ENCODE peak calls at places on chromosomes 13 and 19, in five cellular contexts. One of them, this sample, is unnamed.

GRCh38 chr13:20131057-20131832 is 29.6 kb downstream of the GJA3 start:
- DNase-seq in fibroblast of mammary gland: no peak
- DNase-seq in stimulated activated CD4-positive, alpha-beta T cell treated with anti-CD3 and anti-CD28 coated beads, Interleukin-1b, Interleukin-23, amount 100 ng/mL, for 24 hours: no peak
- DNase-seq in NCI-H1092 treated with DMSO at 0.1 percent for 48 hours: no peak
- DNase-seq in stimulated activated CD8-positive, alpha-beta memory T cell treated with anti-CD3 and anti-CD28 coated beads, Interleukin-4, amount 100 ng/mL, for 24 hours: no peak
- DNase-seq in this sample: no peak

GRCh38 chr19:41741244-41741554 is 14.1 kb upstream of the CEACAM6 start:
- DNase-seq in fibroblast of mammary gland: no peak
- DNase-seq in stimulated activated CD4-positive, alpha-beta T cell treated with anti-CD3 and anti-CD28 coated beads, Interleukin-1b, Interleukin-23, amount 100 ng/mL, for 24 hours: no peak
- DNase-seq in NCI-H1092 treated with DMSO at 0.1 percent for 48 hours: no peak
- DNase-seq in stimulated activated CD8-positive, alpha-beta memory T cell treated with anti-CD3 and anti-CD28 coated beads, Interleukin-4, amount 100 ng/mL, for 24 hours: no peak
- DNase-seq in this sample: no peak

GRCh38 chr13:28283600-28283999 is 145.3 kb downstream of the PAN3 start:
- DNase-seq in fibroblast of mammary gland: no peak
- DNase-seq in stimulated activated CD4-positive, alpha-beta T cell treated with anti-CD3 and anti-CD28 coated beads, Interleukin-1b, Interleukin-23, amount 100 ng/mL, for 24 hours: no peak
- DNase-seq in NCI-H1092 treated with DMSO at 0.1 percent for 48 hours: no peak
- DNase-seq in stimulated activated CD8-positive, alpha-beta memory T cell treated with anti-CD3 and anti-CD28 coated beads, Interleukin-4, amount 100 ng/mL, for 24 hours: no peak
- DNase-seq in this sample: no peak

GRCh38 chr19:8308891-8309291 is 733 bp upstream of the CD320 start:
- DNase-seq in fibroblast of mammary gland: no peak
- DNase-seq in stimulated activated CD4-positive, alpha-beta T cell treated with anti-CD3 and anti-CD28 coated beads, Interleukin-1b, Interleukin-23, amount 100 ng/mL, for 24 hours: no peak
- DNase-seq in NCI-H1092 treated with DMSO at 0.1 percent for 48 hours: no peak
- DNase-seq in stimulated activated CD8-positive, alpha-beta memory T cell treated with anti-CD3 and anti-CD28 coated beads, Interleukin-4, amount 100 ng/mL, for 24 hours: no peak
- DNase-seq in this sample: no peak

GRCh38 chr19:47713046-47714021 is at the start of gene EHD2:
- DNase-seq in fibroblast of mammary gland: peak
- DNase-seq in stimulated activated CD4-positive, alpha-beta T cell treated with anti-CD3 and anti-CD28 coated beads, Interleukin-1b, Interleukin-23, amount 100 ng/mL, for 24 hours: no peak
- DNase-seq in NCI-H1092 treated with DMSO at 0.1 percent for 48 hours: no peak
- DNase-seq in stimulated activated CD8-positive, alpha-beta memory T cell treated with anti-CD3 and anti-CD28 coated beads, Interleukin-4, amount 100 ng/mL, for 24 hours: peak
- DNase-seq in this sample: peak

GRCh38 chr13:41457589-41458186 is 338 bp downstream of the RGCC start:
- DNase-seq in fibroblast of mammary gland: no peak
- DNase-seq in stimulated activated CD4-positive, alpha-beta T cell treated with anti-CD3 and anti-CD28 coated beads, Interleukin-1b, Interleukin-23, amount 100 ng/mL, for 24 hours: no peak
- DNase-seq in NCI-H1092 treated with DMSO at 0.1 percent for 48 hours: no peak
- DNase-seq in stimulated activated CD8-positive, alpha-beta memory T cell treated with anti-CD3 and anti-CD28 coated beads, Interleukin-4, amount 100 ng/mL, for 24 hours: no peak
- DNase-seq in this sample: peak

GRCh38 chr13:111936267-111936925 is 130.6 kb upstream of the SOX1 start:
- DNase-seq in fibroblast of mammary gland: no peak
- DNase-seq in stimulated activated CD4-positive, alpha-beta T cell treated with anti-CD3 and anti-CD28 coated beads, Interleukin-1b, Interleukin-23, amount 100 ng/mL, for 24 hours: no peak
- DNase-seq in NCI-H1092 treated with DMSO at 0.1 percent for 48 hours: no peak
- DNase-seq in stimulated activated CD8-positive, alpha-beta memory T cell treated with anti-CD3 and anti-CD28 coated beads, Interleukin-4, amount 100 ng/mL, for 24 hours: no peak
- DNase-seq in this sample: no peak

GRCh38 chr19:1066251-1066747 is 668 bp upstream of the ARHGAP45 start:
- DNase-seq in fibroblast of mammary gland: no peak
- DNase-seq in stimulated activated CD4-positive, alpha-beta T cell treated with anti-CD3 and anti-CD28 coated beads, Interleukin-1b, Interleukin-23, amount 100 ng/mL, for 24 hours: no peak
- DNase-seq in NCI-H1092 treated with DMSO at 0.1 percent for 48 hours: no peak
- DNase-seq in stimulated activated CD8-positive, alpha-beta memory T cell treated with anti-CD3 and anti-CD28 coated beads, Interleukin-4, amount 100 ng/mL, for 24 hours: no peak
- DNase-seq in this sample: peak

GRCh38 chr13:91889641-91890040 is 491.2 kb downstream of the GPC5 start:
- DNase-seq in fibroblast of mammary gland: no peak
- DNase-seq in stimulated activated CD4-positive, alpha-beta T cell treated with anti-CD3 and anti-CD28 coated beads, Interleukin-1b, Interleukin-23, amount 100 ng/mL, for 24 hours: no peak
- DNase-seq in NCI-H1092 treated with DMSO at 0.1 percent for 48 hours: no peak
- DNase-seq in stimulated activated CD8-positive, alpha-beta memory T cell treated with anti-CD3 and anti-CD28 coated beads, Interleukin-4, amount 100 ng/mL, for 24 hours: no peak
- DNase-seq in this sample: no peak

GRCh38 chr19:52896431-52897148 is 845 bp downstream of the ZNF320 start:
- DNase-seq in fibroblast of mammary gland: peak
- DNase-seq in stimulated activated CD4-positive, alpha-beta T cell treated with anti-CD3 and anti-CD28 coated beads, Interleukin-1b, Interleukin-23, amount 100 ng/mL, for 24 hours: no peak
- DNase-seq in NCI-H1092 treated with DMSO at 0.1 percent for 48 hours: no peak
- DNase-seq in stimulated activated CD8-positive, alpha-beta memory T cell treated with anti-CD3 and anti-CD28 coated beads, Interleukin-4, amount 100 ng/mL, for 24 hours: no peak
- DNase-seq in this sample: peak

GRCh38 chr19:31314849-31315620 is 34.2 kb downstream of the TSHZ3 start:
- DNase-seq in fibroblast of mammary gland: peak
- DNase-seq in stimulated activated CD4-positive, alpha-beta T cell treated with anti-CD3 and anti-CD28 coated beads, Interleukin-1b, Interleukin-23, amount 100 ng/mL, for 24 hours: no peak
- DNase-seq in NCI-H1092 treated with DMSO at 0.1 percent for 48 hours: no peak
- DNase-seq in stimulated activated CD8-positive, alpha-beta memory T cell treated with anti-CD3 and anti-CD28 coated beads, Interleukin-4, amount 100 ng/mL, for 24 hours: no peak
- DNase-seq in this sample: peak

GRCh38 chr13:101144808-101145419 is 271.4 kb downstream of the NALCN start:
- DNase-seq in fibroblast of mammary gland: peak
- DNase-seq in stimulated activated CD4-positive, alpha-beta T cell treated with anti-CD3 and anti-CD28 coated beads, Interleukin-1b, Interleukin-23, amount 100 ng/mL, for 24 hours: no peak
- DNase-seq in NCI-H1092 treated with DMSO at 0.1 percent for 48 hours: peak
- DNase-seq in stimulated activated CD8-positive, alpha-beta memory T cell treated with anti-CD3 and anti-CD28 coated beads, Interleukin-4, amount 100 ng/mL, for 24 hours: no peak
- DNase-seq in this sample: peak

GRCh38 chr19:1492474-1493006 is 1.6 kb downstream of the REEP6 start:
- DNase-seq in fibroblast of mammary gland: no peak
- DNase-seq in stimulated activated CD4-positive, alpha-beta T cell treated with anti-CD3 and anti-CD28 coated beads, Interleukin-1b, Interleukin-23, amount 100 ng/mL, for 24 hours: no peak
- DNase-seq in NCI-H1092 treated with DMSO at 0.1 percent for 48 hours: no peak
- DNase-seq in stimulated activated CD8-positive, alpha-beta memory T cell treated with anti-CD3 and anti-CD28 coated beads, Interleukin-4, amount 100 ng/mL, for 24 hours: no peak
- DNase-seq in this sample: peak

GRCh38 chr13:42396501-42396900 is 124.5 kb downstream of the AKAP11 start:
- DNase-seq in fibroblast of mammary gland: no peak
- DNase-seq in stimulated activated CD4-positive, alpha-beta T cell treated with anti-CD3 and anti-CD28 coated beads, Interleukin-1b, Interleukin-23, amount 100 ng/mL, for 24 hours: no peak
- DNase-seq in NCI-H1092 treated with DMSO at 0.1 percent for 48 hours: no peak
- DNase-seq in stimulated activated CD8-positive, alpha-beta memory T cell treated with anti-CD3 and anti-CD28 coated beads, Interleukin-4, amount 100 ng/mL, for 24 hours: no peak
- DNase-seq in this sample: no peak

GRCh38 chr13:109933476-109933875 is 147.1 kb upstream of the IRS2 start:
- DNase-seq in fibroblast of mammary gland: no peak
- DNase-seq in stimulated activated CD4-positive, alpha-beta T cell treated with anti-CD3 and anti-CD28 coated beads, Interleukin-1b, Interleukin-23, amount 100 ng/mL, for 24 hours: no peak
- DNase-seq in NCI-H1092 treated with DMSO at 0.1 percent for 48 hours: no peak
- DNase-seq in stimulated activated CD8-positive, alpha-beta memory T cell treated with anti-CD3 and anti-CD28 coated beads, Interleukin-4, amount 100 ng/mL, for 24 hours: no peak
- DNase-seq in this sample: peak

GRCh38 chr13:110731072-110731471 is 17.6 kb downstream of the ING1 start:
- DNase-seq in fibroblast of mammary gland: no peak
- DNase-seq in stimulated activated CD4-positive, alpha-beta T cell treated with anti-CD3 and anti-CD28 coated beads, Interleukin-1b, Interleukin-23, amount 100 ng/mL, for 24 hours: no peak
- DNase-seq in NCI-H1092 treated with DMSO at 0.1 percent for 48 hours: no peak
- DNase-seq in stimulated activated CD8-positive, alpha-beta memory T cell treated with anti-CD3 and anti-CD28 coated beads, Interleukin-4, amount 100 ng/mL, for 24 hours: no peak
- DNase-seq in this sample: no peak

GRCh38 chr13:74444877-74445479 is 310.8 kb upstream of the KLF12 start:
- DNase-seq in fibroblast of mammary gland: peak
- DNase-seq in stimulated activated CD4-positive, alpha-beta T cell treated with anti-CD3 and anti-CD28 coated beads, Interleukin-1b, Interleukin-23, amount 100 ng/mL, for 24 hours: no peak
- DNase-seq in NCI-H1092 treated with DMSO at 0.1 percent for 48 hours: no peak
- DNase-seq in stimulated activated CD8-positive, alpha-beta memory T cell treated with anti-CD3 and anti-CD28 coated beads, Interleukin-4, amount 100 ng/mL, for 24 hours: no peak
- DNase-seq in this sample: peak

GRCh38 chr13:91017031-91017668 is 330.3 kb upstream of the MIR17HG start:
- DNase-seq in fibroblast of mammary gland: peak
- DNase-seq in stimulated activated CD4-positive, alpha-beta T cell treated with anti-CD3 and anti-CD28 coated beads, Interleukin-1b, Interleukin-23, amount 100 ng/mL, for 24 hours: no peak
- DNase-seq in NCI-H1092 treated with DMSO at 0.1 percent for 48 hours: peak
- DNase-seq in stimulated activated CD8-positive, alpha-beta memory T cell treated with anti-CD3 and anti-CD28 coated beads, Interleukin-4, amount 100 ng/mL, for 24 hours: no peak
- DNase-seq in this sample: peak

GRCh38 chr13:73109288-73109899 is 50.6 kb downstream of the KLF5 start:
- DNase-seq in fibroblast of mammary gland: no peak
- DNase-seq in stimulated activated CD4-positive, alpha-beta T cell treated with anti-CD3 and anti-CD28 coated beads, Interleukin-1b, Interleukin-23, amount 100 ng/mL, for 24 hours: no peak
- DNase-seq in NCI-H1092 treated with DMSO at 0.1 percent for 48 hours: no peak
- DNase-seq in stimulated activated CD8-positive, alpha-beta memory T cell treated with anti-CD3 and anti-CD28 coated beads, Interleukin-4, amount 100 ng/mL, for 24 hours: no peak
- DNase-seq in this sample: no peak

GRCh38 chr13:106597190-106597589 is 29.3 kb upstream of the ARGLU1 start:
- DNase-seq in fibroblast of mammary gland: peak
- DNase-seq in stimulated activated CD4-positive, alpha-beta T cell treated with anti-CD3 and anti-CD28 coated beads, Interleukin-1b, Interleukin-23, amount 100 ng/mL, for 24 hours: no peak
- DNase-seq in NCI-H1092 treated with DMSO at 0.1 percent for 48 hours: no peak
- DNase-seq in stimulated activated CD8-positive, alpha-beta memory T cell treated with anti-CD3 and anti-CD28 coated beads, Interleukin-4, amount 100 ng/mL, for 24 hours: no peak
- DNase-seq in this sample: no peak

GRCh38 chr19:14580623-14581237 is 2.2 kb upstream of the CLEC17A start:
- DNase-seq in fibroblast of mammary gland: no peak
- DNase-seq in stimulated activated CD4-positive, alpha-beta T cell treated with anti-CD3 and anti-CD28 coated beads, Interleukin-1b, Interleukin-23, amount 100 ng/mL, for 24 hours: no peak
- DNase-seq in NCI-H1092 treated with DMSO at 0.1 percent for 48 hours: no peak
- DNase-seq in stimulated activated CD8-positive, alpha-beta memory T cell treated with anti-CD3 and anti-CD28 coated beads, Interleukin-4, amount 100 ng/mL, for 24 hours: no peak
- DNase-seq in this sample: no peak

GRCh38 chr19:31613683-31614219 is 264.5 kb upstream of the TSHZ3 start:
- DNase-seq in fibroblast of mammary gland: no peak
- DNase-seq in stimulated activated CD4-positive, alpha-beta T cell treated with anti-CD3 and anti-CD28 coated beads, Interleukin-1b, Interleukin-23, amount 100 ng/mL, for 24 hours: no peak
- DNase-seq in NCI-H1092 treated with DMSO at 0.1 percent for 48 hours: no peak
- DNase-seq in stimulated activated CD8-positive, alpha-beta memory T cell treated with anti-CD3 and anti-CD28 coated beads, Interleukin-4, amount 100 ng/mL, for 24 hours: no peak
- DNase-seq in this sample: no peak

GRCh38 chr19:18519962-18520847 is 1.7 kb downstream of the ELL start:
- DNase-seq in fibroblast of mammary gland: peak
- DNase-seq in stimulated activated CD4-positive, alpha-beta T cell treated with anti-CD3 and anti-CD28 coated beads, Interleukin-1b, Interleukin-23, amount 100 ng/mL, for 24 hours: no peak
- DNase-seq in NCI-H1092 treated with DMSO at 0.1 percent for 48 hours: peak
- DNase-seq in stimulated activated CD8-positive, alpha-beta memory T cell treated with anti-CD3 and anti-CD28 coated beads, Interleukin-4, amount 100 ng/mL, for 24 hours: no peak
- DNase-seq in this sample: peak

GRCh38 chr19:10655457-10656312 is 1.5 kb downstream of the ILF3 start:
- DNase-seq in fibroblast of mammary gland: peak
- DNase-seq in stimulated activated CD4-positive, alpha-beta T cell treated with anti-CD3 and anti-CD28 coated beads, Interleukin-1b, Interleukin-23, amount 100 ng/mL, for 24 hours: no peak
- DNase-seq in NCI-H1092 treated with DMSO at 0.1 percent for 48 hours: peak
- DNase-seq in stimulated activated CD8-positive, alpha-beta memory T cell treated with anti-CD3 and anti-CD28 coated beads, Interleukin-4, amount 100 ng/mL, for 24 hours: no peak
- DNase-seq in this sample: peak

GRCh38 chr19:46015080-46015960 is 7.5 kb downstream of the PGLYRP1 start:
- DNase-seq in fibroblast of mammary gland: peak
- DNase-seq in stimulated activated CD4-positive, alpha-beta T cell treated with anti-CD3 and anti-CD28 coated beads, Interleukin-1b, Interleukin-23, amount 100 ng/mL, for 24 hours: peak
- DNase-seq in NCI-H1092 treated with DMSO at 0.1 percent for 48 hours: peak
- DNase-seq in stimulated activated CD8-positive, alpha-beta memory T cell treated with anti-CD3 and anti-CD28 coated beads, Interleukin-4, amount 100 ng/mL, for 24 hours: peak
- DNase-seq in this sample: peak

GRCh38 chr13:21033224-21033855 is 28.0 kb downstream of the LATS2 start:
- DNase-seq in fibroblast of mammary gland: peak
- DNase-seq in stimulated activated CD4-positive, alpha-beta T cell treated with anti-CD3 and anti-CD28 coated beads, Interleukin-1b, Interleukin-23, amount 100 ng/mL, for 24 hours: no peak
- DNase-seq in NCI-H1092 treated with DMSO at 0.1 percent for 48 hours: no peak
- DNase-seq in stimulated activated CD8-positive, alpha-beta memory T cell treated with anti-CD3 and anti-CD28 coated beads, Interleukin-4, amount 100 ng/mL, for 24 hours: no peak
- DNase-seq in this sample: no peak

GRCh38 chr13:44874886-44875630 is 114.2 kb downstream of the NUFIP1 start:
- DNase-seq in fibroblast of mammary gland: peak
- DNase-seq in stimulated activated CD4-positive, alpha-beta T cell treated with anti-CD3 and anti-CD28 coated beads, Interleukin-1b, Interleukin-23, amount 100 ng/mL, for 24 hours: no peak
- DNase-seq in NCI-H1092 treated with DMSO at 0.1 percent for 48 hours: no peak
- DNase-seq in stimulated activated CD8-positive, alpha-beta memory T cell treated with anti-CD3 and anti-CD28 coated beads, Interleukin-4, amount 100 ng/mL, for 24 hours: no peak
- DNase-seq in this sample: no peak

GRCh38 chr13:66301482-66301881 is 928.7 kb downstream of the PCDH9 start:
- DNase-seq in fibroblast of mammary gland: no peak
- DNase-seq in stimulated activated CD4-positive, alpha-beta T cell treated with anti-CD3 and anti-CD28 coated beads, Interleukin-1b, Interleukin-23, amount 100 ng/mL, for 24 hours: no peak
- DNase-seq in NCI-H1092 treated with DMSO at 0.1 percent for 48 hours: no peak
- DNase-seq in stimulated activated CD8-positive, alpha-beta memory T cell treated with anti-CD3 and anti-CD28 coated beads, Interleukin-4, amount 100 ng/mL, for 24 hours: no peak
- DNase-seq in this sample: no peak

GRCh38 chr13:111396457-111396856 is 76.0 kb downstream of the TEX29 start:
- DNase-seq in fibroblast of mammary gland: no peak
- DNase-seq in stimulated activated CD4-positive, alpha-beta T cell treated with anti-CD3 and anti-CD28 coated beads, Interleukin-1b, Interleukin-23, amount 100 ng/mL, for 24 hours: no peak
- DNase-seq in NCI-H1092 treated with DMSO at 0.1 percent for 48 hours: no peak
- DNase-seq in stimulated activated CD8-positive, alpha-beta memory T cell treated with anti-CD3 and anti-CD28 coated beads, Interleukin-4, amount 100 ng/mL, for 24 hours: no peak
- DNase-seq in this sample: no peak

GRCh38 chr13:19596960-19597361 is 35.6 kb upstream of the TPTE2 start:
- DNase-seq in fibroblast of mammary gland: peak
- DNase-seq in stimulated activated CD4-positive, alpha-beta T cell treated with anti-CD3 and anti-CD28 coated beads, Interleukin-1b, Interleukin-23, amount 100 ng/mL, for 24 hours: no peak
- DNase-seq in NCI-H1092 treated with DMSO at 0.1 percent for 48 hours: no peak
- DNase-seq in stimulated activated CD8-positive, alpha-beta memory T cell treated with anti-CD3 and anti-CD28 coated beads, Interleukin-4, amount 100 ng/mL, for 24 hours: no peak
- DNase-seq in this sample: peak

GRCh38 chr13:106318941-106319411 is 216.5 kb downstream of the EFNB2 start:
- DNase-seq in fibroblast of mammary gland: peak
- DNase-seq in stimulated activated CD4-positive, alpha-beta T cell treated with anti-CD3 and anti-CD28 coated beads, Interleukin-1b, Interleukin-23, amount 100 ng/mL, for 24 hours: no peak
- DNase-seq in NCI-H1092 treated with DMSO at 0.1 percent for 48 hours: no peak
- DNase-seq in stimulated activated CD8-positive, alpha-beta memory T cell treated with anti-CD3 and anti-CD28 coated beads, Interleukin-4, amount 100 ng/mL, for 24 hours: no peak
- DNase-seq in this sample: peak

GRCh38 chr19:16888629-16889371 is at the start of gene F2RL3:
- DNase-seq in fibroblast of mammary gland: no peak
- DNase-seq in stimulated activated CD4-positive, alpha-beta T cell treated with anti-CD3 and anti-CD28 coated beads, Interleukin-1b, Interleukin-23, amount 100 ng/mL, for 24 hours: no peak
- DNase-seq in NCI-H1092 treated with DMSO at 0.1 percent for 48 hours: no peak
- DNase-seq in stimulated activated CD8-positive, alpha-beta memory T cell treated with anti-CD3 and anti-CD28 coated beads, Interleukin-4, amount 100 ng/mL, for 24 hours: no peak
- DNase-seq in this sample: no peak

GRCh38 chr19:6132482-6132881 is 3.0 kb upstream of the ACSBG2 start:
- DNase-seq in fibroblast of mammary gland: no peak
- DNase-seq in stimulated activated CD4-positive, alpha-beta T cell treated with anti-CD3 and anti-CD28 coated beads, Interleukin-1b, Interleukin-23, amount 100 ng/mL, for 24 hours: no peak
- DNase-seq in NCI-H1092 treated with DMSO at 0.1 percent for 48 hours: no peak
- DNase-seq in stimulated activated CD8-positive, alpha-beta memory T cell treated with anti-CD3 and anti-CD28 coated beads, Interleukin-4, amount 100 ng/mL, for 24 hours: no peak
- DNase-seq in this sample: no peak

GRCh38 chr19:17216058-17216670 is 1.0 kb downstream of the USE1 start:
- DNase-seq in fibroblast of mammary gland: no peak
- DNase-seq in stimulated activated CD4-positive, alpha-beta T cell treated with anti-CD3 and anti-CD28 coated beads, Interleukin-1b, Interleukin-23, amount 100 ng/mL, for 24 hours: no peak
- DNase-seq in NCI-H1092 treated with DMSO at 0.1 percent for 48 hours: no peak
- DNase-seq in stimulated activated CD8-positive, alpha-beta memory T cell treated with anti-CD3 and anti-CD28 coated beads, Interleukin-4, amount 100 ng/mL, for 24 hours: no peak
- DNase-seq in this sample: no peak

GRCh38 chr19:30365121-30365800 is 6.9 kb upstream of the ZNF536 start:
- DNase-seq in fibroblast of mammary gland: no peak
- DNase-seq in stimulated activated CD4-positive, alpha-beta T cell treated with anti-CD3 and anti-CD28 coated beads, Interleukin-1b, Interleukin-23, amount 100 ng/mL, for 24 hours: no peak
- DNase-seq in NCI-H1092 treated with DMSO at 0.1 percent for 48 hours: no peak
- DNase-seq in stimulated activated CD8-positive, alpha-beta memory T cell treated with anti-CD3 and anti-CD28 coated beads, Interleukin-4, amount 100 ng/mL, for 24 hours: no peak
- DNase-seq in this sample: no peak

This sample was measured in HT-29.